ENCODE peak calls at places on chromosomes 11 and 22, in seven cellular contexts. W is fibroblast of gingiva, P is KBM-7, I is NAMALWA, U is LoVo, J is left colon, T is fibroblast of villous mesenchyme. K is an unnamed sample.

GRCh38 chr11:64800633-64801464 is 2.2 kb downstream of the MAP4K2 start:
- DNase-seq in J (no peak), I (peak; percentile 73), T (no peak), P (no peak), U (no peak), W (no peak), K (no peak)

GRCh38 chr11:33291004-33291777 is 34.0 kb downstream of the HIPK3 start:
- DNase-seq in W (no peak), J (no peak), U (peak; percentile 16), P (no peak), T (peak; percentile 85), I (no peak), K (peak; percentile 53)

GRCh38 chr22:40666151-40666848 is 13.0 kb upstream of the MCHR1 start:
- DNase-seq in U (no peak), J (no peak), W (peak; percentile 40), P (no peak), I (no peak), T (no peak), K (no peak)

GRCh38 chr11:113114452-113115027 is 153.3 kb downstream of the NCAM1 start:
- DNase-seq in I (peak; percentile 32), P (peak; percentile 15), T (peak; percentile 61), J (peak; percentile 27), W (peak; percentile 25), U (peak; percentile 12), K (peak; percentile 4)

GRCh38 chr11:113305440-113306336 is 8.7 kb upstream of the TTC12 start:
- DNase-seq in U (peak; percentile 67), T (peak; percentile 58), I (peak; percentile 78), W (peak; percentile 55), J (peak; percentile 86), P (peak; percentile 37), K (peak; percentile 33)

GRCh38 chr11:61578819-61579218 is 2.1 kb downstream of the SYT7 start:
- DNase-seq in I (no peak), P (no peak), W (no peak), U (no peak), T (no peak), J (no peak), K (no peak)

GRCh38 chr11:112132737-112133136 is 31.2 kb downstream of the IL18 start:
- DNase-seq in I (no peak), J (no peak), P (no peak), W (no peak), T (no peak), U (no peak), K (no peak)

GRCh38 chr11:3796796-3797328 is 492 bp downstream of the NUP98 start:
- DNase-seq in U (no peak), P (no peak), T (peak; percentile 71), J (no peak), I (peak; percentile 23), W (no peak), K (no peak)

GRCh38 chr11:33753304-33753703 is 17.1 kb upstream of the CD59 start:
- DNase-seq in P (no peak), J (no peak), W (peak; percentile 41), T (peak; percentile 30), I (no peak), U (no peak), K (no peak)

GRCh38 chr11:74672332-74672955 is 58.8 kb downstream of the CHRDL2 start:
- DNase-seq in U (no peak), J (no peak), T (peak; percentile 46), I (no peak), P (no peak), W (no peak), K (no peak)

GRCh38 chr11:6586434-6587359 is 16.7 kb downstream of the RRP8 start:
- DNase-seq in T (no peak), W (no peak), I (no peak), J (no peak), P (no peak), U (no peak), K (no peak)

GRCh38 chr11:92794783-92795182 is 174.7 kb upstream of the MTNR1B start:
- DNase-seq in W (no peak), U (no peak), P (no peak), T (no peak), J (no peak), I (no peak), K (no peak)

GRCh38 chr11:120197977-120198376 is 12.9 kb upstream of the OAF start:
- DNase-seq in U (no peak), T (no peak), W (no peak), I (no peak), J (no peak), P (no peak), K (no peak)